ENCODE peak calls at places on chromosomes 12 and 14, in six cellular contexts. J, D, G, M, N and U are unnamed samples.

GRCh38 chr14:71361335-71361734 is 454.1 kb downstream of the PCNX1 start:
- DNase-seq in J (no peak), D (no peak), G (no peak), M (no peak), N (peak; percentile 48), U (no peak)

GRCh38 chr14:20631023-20631820 is 10.3 kb downstream of the OR6S1 start:
- DNase-seq in J (peak; percentile 40), D (peak; percentile 47), G (no peak), M (no peak), N (peak; percentile 76), U (peak; percentile 43)

GRCh38 chr12:92676710-92677109 is 26.1 kb upstream of the PLEKHG7 start:
- DNase-seq in J (no peak), D (no peak), G (no peak), M (no peak), N (no peak), U (no peak)

GRCh38 chr12:52171950-52172512 is 19.8 kb downstream of the KRT80 start:
- DNase-seq in J (peak; percentile 18), D (no peak), G (no peak), M (no peak), N (peak; percentile 51), U (no peak)

GRCh38 chr12:110269622-110270124 is 11.4 kb upstream of the ATP2A2 start:
- DNase-seq in J (no peak), D (no peak), G (no peak), M (no peak), N (peak; percentile 85), U (no peak)

GRCh38 chr12:95118138-95118787 is 44.8 kb upstream of the NR2C1 start:
- DNase-seq in J (no peak), D (no peak), G (peak; percentile 63), M (no peak), N (peak; percentile 93), U (no peak)

GRCh38 chr14:77654001-77654431 is 37.6 kb upstream of the SPTLC2 start:
- DNase-seq in J (peak; percentile 2), D (no peak), G (no peak), M (no peak), N (no peak), U (no peak)

GRCh38 chr14:100617715-100618693 is 30.8 kb upstream of the BEGAIN start:
- DNase-seq in J (no peak), D (no peak), G (no peak), M (peak; percentile 60), N (peak; percentile 67), U (no peak)

GRCh38 chr12:6943387-6943718 is 263 bp upstream of the RNU7-1 start:
- DNase-seq in J (peak; percentile 90), D (peak; percentile 66), G (peak; percentile 81), M (peak; percentile 93), N (peak; percentile 96), U (peak; percentile 88)

GRCh38 chr14:101233391-101233790 is 327.9 kb upstream of the DIO3 start:
- DNase-seq in J (no peak), D (no peak), G (no peak), M (no peak), N (no peak), U (no peak)

GRCh38 chr12:111434049-111434448 is 28.3 kb downstream of the SH2B3 start:
- DNase-seq in J (no peak), D (no peak), G (no peak), M (no peak), N (peak; percentile 24), U (no peak)

GRCh38 chr14:104680806-104681688 is 8.4 kb upstream of the INF2 start:
- DNase-seq in J (no peak), D (no peak), G (peak; percentile 37), M (peak; percentile 92), N (peak; percentile 75), U (no peak)

GRCh38 chr14:75825147-75825592 is 156.6 kb downstream of the TGFB3 start:
- DNase-seq in J (no peak), D (no peak), G (no peak), M (no peak), N (peak; percentile 67), U (no peak)

GRCh38 chr12:70178038-70178437 is 65.2 kb upstream of the CNOT2 start:
- DNase-seq in J (peak; percentile 14), D (no peak), G (no peak), M (no peak), N (peak; percentile 43), U (no peak)

GRCh38 chr12:122732170-122732569 is 1.5 kb upstream of the HCAR1 start:
- DNase-seq in J (no peak), D (no peak), G (no peak), M (no peak), N (no peak), U (no peak)

GRCh38 chr12:132831771-132832170 is 3.1 kb upstream of the GOLGA3 start:
- DNase-seq in J (no peak), D (no peak), G (no peak), M (no peak), N (no peak), U (no peak)

GRCh38 chr12:130639759-130640158 is 76.3 kb downstream of the RIMBP2 start:
- DNase-seq in J (no peak), D (no peak), G (no peak), M (no peak), N (no peak), U (no peak)

GRCh38 chr12:89160716-89161123 is 191.6 kb downstream of the DUSP6 start:
- DNase-seq in J (no peak), D (no peak), G (peak; percentile 64), M (no peak), N (peak; percentile 85), U (no peak)

GRCh38 chr12:96409734-96410133 is 9.5 kb upstream of the CDK17 start:
- DNase-seq in J (no peak), D (no peak), G (no peak), M (no peak), N (no peak), U (no peak)

GRCh38 chr12:107111314-107111713 is 18.0 kb upstream of the CRY1 start:
- DNase-seq in J (no peak), D (no peak), G (no peak), M (no peak), N (no peak), U (no peak)